ENCODE peak calls at places on chromosomes 4 and X, in seven cellular contexts. One of them, this sample, is unnamed.
A peak's percentile ranks its signal among the peaks of the same experiment; 100 is the strongest.

GRCh38 chrX:74383611-74384010 is 37.7 kb upstream of the SLC16A2 start:
- DNase-seq in sigmoid colon: no peak
- DNase-seq in tibial nerve: peak; percentile 8
- DNase-seq in MM.1S: peak; percentile 25
- DNase-seq in ovary: peak; percentile 34
- DNase-seq in IMR-90: peak; percentile 59
- DNase-seq in neuronal stem cell: peak; percentile 3
- DNase-seq in this sample: no peak

GRCh38 chr4:188663369-188663768 is 524.1 kb downstream of the TRIML1 start:
- DNase-seq in neuronal stem cell: no peak
- DNase-seq in IMR-90: no peak
- DNase-seq in tibial nerve: no peak
- DNase-seq in sigmoid colon: no peak
- DNase-seq in MM.1S: no peak
- DNase-seq in ovary: no peak
- DNase-seq in this sample: no peak

GRCh38 chr4:94621491-94622080 is 136.2 kb upstream of the BMPR1B start:
- DNase-seq in IMR-90: peak; percentile 61
- DNase-seq in sigmoid colon: no peak
- DNase-seq in neuronal stem cell: peak; percentile 23
- DNase-seq in MM.1S: peak; percentile 45
- DNase-seq in tibial nerve: peak; percentile 48
- DNase-seq in ovary: no peak
- DNase-seq in this sample: no peak

GRCh38 chr4:121951570-121952110 is at the start of gene TRPC3:
- DNase-seq in IMR-90: peak; percentile 25
- DNase-seq in neuronal stem cell: peak; percentile 51
- DNase-seq in ovary: peak; percentile 47
- DNase-seq in sigmoid colon: peak; percentile 64
- DNase-seq in tibial nerve: no peak
- DNase-seq in MM.1S: no peak
- DNase-seq in this sample: peak; percentile 10

GRCh38 chr4:122819708-122820449 is 6.8 kb upstream of the FGF2 start:
- DNase-seq in MM.1S: no peak
- DNase-seq in ovary: no peak
- DNase-seq in sigmoid colon: no peak
- DNase-seq in tibial nerve: no peak
- DNase-seq in neuronal stem cell: no peak
- DNase-seq in IMR-90: peak; percentile 45
- DNase-seq in this sample: no peak

GRCh38 chrX:15854080-15854655 is 445 bp downstream of the AP1S2 start:
- DNase-seq in ovary: peak; percentile 65
- DNase-seq in neuronal stem cell: peak; percentile 51
- DNase-seq in IMR-90: no peak
- DNase-seq in sigmoid colon: peak; percentile 76
- DNase-seq in tibial nerve: no peak
- DNase-seq in MM.1S: peak; percentile 35
- DNase-seq in this sample: peak; percentile 63

GRCh38 chr4:147299205-147299604 is 181.7 kb upstream of the EDNRA start:
- DNase-seq in IMR-90: no peak
- DNase-seq in ovary: no peak
- DNase-seq in MM.1S: no peak
- DNase-seq in neuronal stem cell: no peak
- DNase-seq in tibial nerve: no peak
- DNase-seq in sigmoid colon: no peak
- DNase-seq in this sample: no peak

GRCh38 chr4:124060261-124060918 is 652.1 kb downstream of the ANKRD50 start:
- DNase-seq in IMR-90: peak; percentile 49
- DNase-seq in ovary: peak; percentile 35
- DNase-seq in MM.1S: peak; percentile 80
- DNase-seq in tibial nerve: peak; percentile 76
- DNase-seq in sigmoid colon: peak; percentile 88
- DNase-seq in neuronal stem cell: no peak
- DNase-seq in this sample: no peak

GRCh38 chr4:63218837-63219236 is 1190.4 kb downstream of the TECRL start:
- DNase-seq in tibial nerve: no peak
- DNase-seq in sigmoid colon: no peak
- DNase-seq in neuronal stem cell: peak; percentile 15
- DNase-seq in MM.1S: no peak
- DNase-seq in IMR-90: no peak
- DNase-seq in ovary: no peak
- DNase-seq in this sample: no peak

GRCh38 chr4:26362745-26363439 is 42.1 kb downstream of the RBPJ start:
- DNase-seq in IMR-90: peak; percentile 56
- DNase-seq in ovary: no peak
- DNase-seq in neuronal stem cell: no peak
- DNase-seq in tibial nerve: no peak
- DNase-seq in MM.1S: no peak
- DNase-seq in sigmoid colon: no peak
- DNase-seq in this sample: no peak

GRCh38 chr4:56128231-56128630 is 179.5 kb downstream of the CEP135 start:
- DNase-seq in neuronal stem cell: no peak
- DNase-seq in ovary: no peak
- DNase-seq in MM.1S: no peak
- DNase-seq in IMR-90: peak; percentile 28
- DNase-seq in tibial nerve: no peak
- DNase-seq in sigmoid colon: no peak
- DNase-seq in this sample: no peak

GRCh38 chr4:131366724-131367123 is 1782.4 kb upstream of the PCDH10 start:
- DNase-seq in sigmoid colon: no peak
- DNase-seq in IMR-90: no peak
- DNase-seq in neuronal stem cell: no peak
- DNase-seq in MM.1S: no peak
- DNase-seq in tibial nerve: no peak
- DNase-seq in ovary: no peak
- DNase-seq in this sample: no peak

DNA sequence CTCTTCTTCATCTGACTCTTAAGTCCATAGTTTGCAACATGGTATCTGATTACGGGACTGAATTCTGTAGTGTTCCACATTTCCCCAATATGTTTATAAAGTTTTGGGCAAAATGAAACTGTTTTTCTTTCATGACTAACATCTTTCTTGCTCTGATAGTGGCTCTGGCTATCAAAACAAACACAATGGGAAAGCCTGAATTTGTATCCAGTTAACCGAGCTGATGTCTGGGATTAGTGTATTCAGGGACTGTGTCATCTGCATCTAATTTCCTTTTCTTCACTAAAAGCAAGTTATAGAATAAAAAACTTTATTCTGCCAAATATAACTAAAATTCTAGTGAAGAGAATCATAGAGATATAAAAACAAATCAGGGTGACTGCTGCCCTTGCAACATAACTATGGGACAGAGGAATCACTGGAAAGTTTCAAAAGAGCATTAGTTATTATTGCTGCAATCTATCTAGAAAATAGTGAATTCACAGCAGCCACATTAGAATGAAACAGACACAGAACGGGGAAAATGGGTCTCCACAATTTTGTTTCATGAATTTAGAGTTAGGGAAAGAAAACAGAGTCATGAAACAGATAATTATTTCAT is 61.3 kb downstream of the ANTXR2 start:
- DNase-seq in sigmoid colon: no peak
- DNase-seq in ovary: no peak
- DNase-seq in tibial nerve: no peak
- DNase-seq in neuronal stem cell: no peak
- DNase-seq in MM.1S: no peak
- DNase-seq in IMR-90: peak; percentile 94
- DNase-seq in this sample: no peak
- H3K4me3 ChIP-seq in sigmoid colon: no peak overlapping the region
- H3K4me3 ChIP-seq in ovary: no peak overlapping the region
- H3K4me3 ChIP-seq in tibial nerve: no peak overlapping the region
- H3K4me3 ChIP-seq in neuronal stem cell: no peak overlapping the region
- H3K4me3 ChIP-seq in MM.1S: no peak overlapping the region
- H3K4me3 ChIP-seq in IMR-90: no peak overlapping the region
- H3K4me3 ChIP-seq in this sample: no peak overlapping the region

DNA sequence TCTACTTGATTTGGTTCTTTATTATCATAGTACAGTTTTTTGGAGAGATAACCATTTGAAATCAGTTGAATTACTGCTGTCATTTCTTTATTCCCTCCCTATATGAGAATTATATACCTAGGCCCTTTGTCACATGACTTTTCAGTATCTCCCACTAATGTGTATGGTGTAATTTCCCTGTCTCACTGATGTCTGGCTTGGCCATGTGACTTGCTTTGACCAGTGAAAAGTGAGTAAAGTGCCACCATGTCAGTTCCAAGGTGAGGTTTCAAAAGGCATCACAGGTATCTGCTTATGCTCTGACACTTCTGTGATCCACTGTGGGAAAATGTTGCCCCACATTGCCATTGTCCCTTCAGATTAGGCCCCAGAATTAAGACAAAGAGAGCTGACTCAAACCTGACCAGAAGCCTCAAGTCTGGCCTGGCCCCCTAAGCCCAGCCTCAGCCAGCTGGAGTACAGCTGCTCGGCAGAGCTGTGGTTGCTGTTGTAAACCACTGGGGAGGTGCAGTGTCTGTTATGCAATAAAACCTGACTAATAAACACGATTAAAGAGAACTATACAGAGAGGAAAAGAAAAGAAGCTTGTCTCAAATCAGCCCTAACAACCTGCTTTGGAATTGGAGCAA is 27.5 kb downstream of the SETD7 start:
- DNase-seq in tibial nerve: peak; percentile 50
- DNase-seq in neuronal stem cell: no peak
- DNase-seq in sigmoid colon: peak; percentile 89
- DNase-seq in IMR-90: peak; percentile 96
- DNase-seq in ovary: peak; percentile 67
- DNase-seq in MM.1S: no peak
- DNase-seq in this sample: no peak
- H3K27ac ChIP-seq in tibial nerve: no peak overlapping the region
- H3K27ac ChIP-seq in neuronal stem cell: no peak overlapping the region
- H3K27ac ChIP-seq in sigmoid colon: no peak overlapping the region
- H3K27ac ChIP-seq in IMR-90: peak overlapping the region; percentile 81
- H3K27ac ChIP-seq in ovary: no peak overlapping the region
- H3K27ac ChIP-seq in MM.1S: no peak overlapping the region
- H3K27ac ChIP-seq in this sample: no peak overlapping the region

DNA sequence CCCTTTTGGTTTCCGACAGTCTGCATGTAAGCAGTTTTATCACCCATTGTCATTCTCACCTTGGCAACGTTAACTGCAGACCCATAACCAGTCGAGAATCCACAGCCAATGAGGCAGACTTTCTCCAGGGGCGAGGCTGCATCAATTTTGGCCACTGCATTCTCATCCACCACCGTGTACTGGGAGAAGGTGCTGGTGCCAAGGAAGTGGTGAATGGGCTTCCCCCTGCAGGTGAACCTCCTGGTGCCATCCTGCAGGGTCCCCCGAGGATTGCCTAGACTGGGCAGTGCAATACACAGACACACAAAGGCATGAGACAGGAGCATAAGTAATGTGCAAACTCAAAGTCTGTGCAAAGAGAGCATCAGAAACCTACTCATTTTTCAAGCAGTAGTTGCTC is 5.4 kb downstream of the ADH1B start:
- DNase-seq in MM.1S: no peak
- DNase-seq in neuronal stem cell: no peak
- DNase-seq in ovary: no peak
- DNase-seq in tibial nerve: no peak
- DNase-seq in IMR-90: no peak
- DNase-seq in sigmoid colon: no peak
- DNase-seq in this sample: no peak
- H3K4me3 ChIP-seq in MM.1S: no peak overlapping the region
- H3K4me3 ChIP-seq in neuronal stem cell: no peak overlapping the region
- H3K4me3 ChIP-seq in ovary: peak overlapping the region; percentile 7
- H3K4me3 ChIP-seq in tibial nerve: peak overlapping the region; percentile 12
- H3K4me3 ChIP-seq in IMR-90: no peak overlapping the region
- H3K4me3 ChIP-seq in sigmoid colon: no peak overlapping the region
- H3K4me3 ChIP-seq in this sample: no peak overlapping the region

GRCh38 chr4:986428-986948 is 356 bp upstream of the IDUA start:
- DNase-seq in ovary: no peak
- DNase-seq in neuronal stem cell: peak; percentile 49
- DNase-seq in MM.1S: no peak
- DNase-seq in sigmoid colon: no peak
- DNase-seq in IMR-90: no peak
- DNase-seq in tibial nerve: no peak
- DNase-seq in this sample: no peak

GRCh38 chr4:988726-989721 is 2.2 kb downstream of the IDUA start:
- DNase-seq in ovary: no peak
- DNase-seq in neuronal stem cell: no peak
- DNase-seq in MM.1S: no peak
- DNase-seq in IMR-90: no peak
- DNase-seq in sigmoid colon: no peak
- DNase-seq in tibial nerve: no peak
- DNase-seq in this sample: no peak

GRCh38 chr4:989722-990471 is 3.1 kb downstream of the IDUA start:
- DNase-seq in neuronal stem cell: no peak
- DNase-seq in MM.1S: no peak
- DNase-seq in sigmoid colon: no peak
- DNase-seq in ovary: peak; percentile 36
- DNase-seq in tibial nerve: no peak
- DNase-seq in IMR-90: no peak
- DNase-seq in this sample: no peak

GRCh38 chr4:986949-987688 is at the start of gene IDUA:
- DNase-seq in tibial nerve: peak; percentile 55
- DNase-seq in neuronal stem cell: peak; percentile 54
- DNase-seq in ovary: peak; percentile 85
- DNase-seq in MM.1S: no peak
- DNase-seq in sigmoid colon: peak; percentile 86
- DNase-seq in IMR-90: peak; percentile 53
- DNase-seq in this sample: peak; percentile 88

DNA sequence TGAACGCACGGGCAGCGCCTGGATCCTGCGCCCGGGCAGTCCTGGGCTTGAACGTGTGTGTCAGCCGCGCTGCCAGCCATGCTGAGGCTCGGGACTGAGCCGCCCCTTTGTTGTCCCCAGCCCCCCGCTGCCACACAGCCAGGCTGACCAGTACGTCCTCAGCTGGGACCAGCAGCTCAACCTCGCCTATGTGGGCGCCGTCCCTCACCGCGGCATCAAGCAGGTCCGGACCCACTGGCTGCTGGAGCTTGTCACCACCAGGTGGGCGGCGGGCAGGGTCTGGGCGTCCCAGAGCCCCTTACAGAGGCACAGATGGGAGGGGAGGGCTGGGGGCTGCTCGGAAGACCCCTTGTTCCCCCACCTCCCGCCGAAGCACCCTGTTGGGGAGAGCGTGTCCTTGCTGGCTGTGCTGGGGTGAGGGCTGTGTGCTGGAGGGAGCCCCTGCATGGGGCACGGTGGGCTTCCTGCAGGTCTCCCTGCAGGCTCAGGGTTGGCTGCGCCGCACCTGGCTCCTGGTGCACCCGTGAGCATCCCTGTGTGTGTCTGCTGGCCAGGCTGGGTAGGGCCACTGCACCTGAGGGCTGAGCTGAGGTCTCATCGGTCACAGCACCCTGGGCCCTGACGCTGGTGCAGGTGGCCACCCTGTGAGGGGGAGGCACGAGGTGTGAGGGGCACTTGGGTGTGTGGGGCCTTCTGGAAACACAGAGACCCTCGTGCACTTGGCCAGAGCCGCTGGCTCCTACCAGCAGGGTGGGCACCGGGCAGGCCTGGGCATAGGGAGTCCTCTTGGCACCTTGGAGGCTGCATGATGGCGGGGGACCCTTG is 1.1 kb downstream of the IDUA start:
- DNase-seq in neuronal stem cell: no peak
- DNase-seq in sigmoid colon: no peak
- DNase-seq in IMR-90: no peak
- DNase-seq in ovary: no peak
- DNase-seq in MM.1S: no peak
- DNase-seq in tibial nerve: no peak
- DNase-seq in this sample: no peak
- H3K27ac ChIP-seq in neuronal stem cell: no peak overlapping the region
- H3K27ac ChIP-seq in sigmoid colon: peak overlapping the region; percentile 66
- H3K27ac ChIP-seq in IMR-90: no peak overlapping the region
- H3K27ac ChIP-seq in ovary: peak overlapping the region; percentile 44
- H3K27ac ChIP-seq in MM.1S: no peak overlapping the region
- H3K27ac ChIP-seq in tibial nerve: peak overlapping the region; percentile 18
- H3K27ac ChIP-seq in this sample: no peak overlapping the region